ENCODE peak calls at places on chromosomes 3 and 15, in nine cellular contexts. F is activated naive CD4-positive, alpha-beta T cell treated with anti-CD3 and anti-CD28 coated beads, Interleukin-2, amount 50 U/mL, for 72 hours; M is foreskin keratinocyte; D is IMR-90; O is stimulated activated effector memory CD8-positive, alpha-beta T cell treated with anti-CD3 and anti-CD28 coated beads, Interleukin-12 subunit alpha, Interleukin-12 subunit beta, amount 100 ng/mL, for 72 hours; S is Right ventricle myocardium superior; T is stimulated activated naive CD8-positive, alpha-beta T cell treated with anti-CD3 and anti-CD28 coated beads, Interleukin-15, Interleukin-2, amounts not matched to agents 100 U/mL and 50 U/mL, for 24 hours; C is gastrocnemius medialis; H is gastroesophageal sphincter. P is an unnamed sample.

GRCh38 chr3:20861454-20861853 is 675.4 kb upstream of the SGO1 start:
- ATAC-seq in H (no peak), C (no peak), T (no peak), O (no peak), M (no peak), D (no peak), S (no peak), F (no peak), P (no peak)

GRCh38 chr15:54644796-54645195 is 551.9 kb downstream of the RSL24D1 start:
- ATAC-seq in S (no peak), T (no peak), M (no peak), F (no peak), O (no peak), D (no peak), C (no peak), H (no peak), P (no peak)

GRCh38 chr3:65871305-65872141 is 167.2 kb downstream of the MAGI1 start:
- ATAC-seq in F (no peak), S (peak), D (no peak), T (no peak), C (peak), H (no peak), O (no peak), M (peak), P (peak)

GRCh38 chr3:184448321-184449160 is 68.7 kb downstream of the CHRD start:
- ATAC-seq in H (no peak), C (peak), F (peak), T (no peak), S (no peak), M (peak), O (peak), D (no peak), P (peak)

GRCh38 chr3:99638244-99638948 is at the start of gene COL8A1:
- ATAC-seq in D (peak), O (no peak), C (peak), S (peak), M (peak), H (peak), T (no peak), F (no peak), P (peak)

GRCh38 chr3:136239094-136239493 is 11.0 kb upstream of the PCCB start:
- ATAC-seq in T (no peak), O (no peak), H (no peak), C (no peak), M (no peak), D (peak), S (no peak), F (no peak), P (no peak)

GRCh38 chr3:176920806-176921205 is 276.5 kb downstream of the TBL1XR1 start:
- ATAC-seq in D (peak), O (no peak), M (no peak), F (no peak), T (no peak), H (no peak), S (no peak), C (no peak), P (no peak)

GRCh38 chr3:171358891-171359218 is 101.3 kb downstream of the TNIK start:
- ATAC-seq in S (no peak), F (no peak), M (no peak), C (no peak), H (no peak), T (no peak), D (no peak), O (no peak), P (no peak)

GRCh38 chr3:44056446-44057240 is 185.0 kb upstream of the TOPAZ1 start:
- ATAC-seq in D (no peak), T (no peak), O (no peak), S (no peak), H (no peak), M (no peak), C (no peak), F (no peak), P (no peak)

GRCh38 chr3:50347187-50347813 is 1.8 kb upstream of the ZMYND10 start:
- ATAC-seq in F (no peak), D (peak), S (no peak), O (peak), H (no peak), C (no peak), M (peak), T (no peak), P (no peak)

GRCh38 chr15:74907277-74907870 is 723 bp upstream of the FAM219B start:
- ATAC-seq in F (peak), T (no peak), M (peak), S (peak), C (peak), D (peak), O (peak), H (peak), P (peak)

GRCh38 chr15:40768492-40769309 is 1.1 kb upstream of the C15orf62 start:
- ATAC-seq in O (no peak), T (no peak), D (no peak), M (no peak), F (peak), S (no peak), C (no peak), H (no peak), P (peak)

GRCh38 chr3:14601692-14602005 is 49.9 kb upstream of the CCDC174 start:
- ATAC-seq in S (no peak), D (no peak), M (no peak), H (no peak), T (no peak), O (no peak), C (no peak), F (no peak), P (no peak)

GRCh38 chr15:58478579-58478978 is 46.8 kb downstream of the LIPC start:
- ATAC-seq in H (no peak), D (no peak), T (no peak), C (no peak), S (no peak), M (no peak), O (no peak), F (no peak), P (no peak)

GRCh38 chr3:58366699-58367098 is 34.0 kb downstream of the PXK start:
- ATAC-seq in H (no peak), F (peak), S (no peak), D (peak), T (peak), C (no peak), O (no peak), M (no peak), P (no peak)

GRCh38 chr3:43425829-43426228 is 139.5 kb downstream of the SNRK start:
- ATAC-seq in D (no peak), M (no peak), O (no peak), C (no peak), S (peak), H (no peak), T (no peak), F (no peak), P (no peak)